ENCODE peak calls at places on chromosomes 3 and 15, in seven cellular contexts. H is A549, Z is GM12878, Q is HepG2, G is NB4, X is K562, R is endothelial cell of umbilical vein. T is an unnamed sample.

GRCh38 chr15:39591896-39592315 is 11.0 kb downstream of the THBS1 start:
- DNase-seq in R (no peak), X (no peak), Q (no peak), H (no peak), Z (no peak), G (no peak), T (no peak)

GRCh38 chr15:74383695-74384565 is 16.5 kb upstream of the CYP11A1 start:
- DNase-seq in Z (peak), R (no peak), X (no peak), H (peak), Q (no peak), G (no peak), T (peak)

GRCh38 chr3:11001020-11001657 is 8.6 kb downstream of the SLC6A1 start:
- DNase-seq in Z (no peak), X (peak), H (peak), G (peak), Q (peak), R (no peak), T (no peak)

GRCh38 chr3:184031187-184031792 is at the start of gene HTR3D:
- DNase-seq in Q (no peak), G (peak), Z (no peak), R (no peak), X (no peak), H (no peak), T (no peak)

GRCh38 chr3:132256984-132257383 is 60.2 kb upstream of the ACP3 start:
- DNase-seq in Z (no peak), H (peak), X (no peak), R (peak), G (peak), Q (peak), T (peak)

GRCh38 chr3:127389415-127389814 is 101.6 kb upstream of the PRR20G start:
- DNase-seq in H (no peak), Q (no peak), Z (no peak), G (no peak), R (no peak), X (no peak), T (no peak)

GRCh38 chr3:112718516-112718915 is 77.6 kb upstream of the CCDC80 start:
- DNase-seq in Q (no peak), Z (no peak), H (no peak), X (no peak), G (no peak), R (no peak), T (no peak)

GRCh38 chr3:4421121-4421520 is 45.9 kb downstream of the SUMF1 start:
- DNase-seq in Q (no peak), G (peak), X (no peak), R (no peak), Z (no peak), H (peak), T (no peak)

GRCh38 chr3:127316685-127317084 is 28.8 kb upstream of the PRR20G start:
- DNase-seq in G (no peak), Q (no peak), X (no peak), R (no peak), Z (no peak), H (no peak), T (no peak)

GRCh38 chr3:63927623-63928280 is 15.6 kb upstream of the SCAANT1 start:
- DNase-seq in Z (no peak), G (no peak), X (no peak), Q (no peak), R (no peak), H (no peak), T (no peak)

GRCh38 chr3:24522155-24522579 is 27.5 kb upstream of the THRB start:
- DNase-seq in G (no peak), H (no peak), Q (peak), Z (no peak), X (no peak), R (no peak), T (no peak)

GRCh38 chr3:74214286-74214685 is 400.2 kb downstream of the CNTN3 start:
- DNase-seq in G (no peak), X (no peak), R (no peak), Q (no peak), Z (no peak), H (no peak), T (no peak)

GRCh38 chr15:67228286-67228685 is 26.2 kb downstream of the AAGAB start:
- DNase-seq in H (no peak), X (no peak), G (no peak), Z (no peak), Q (no peak), R (no peak), T (no peak)

GRCh38 chr3:171876651-171877272 is 33.6 kb downstream of the TMEM212 start:
- DNase-seq in R (peak), Q (no peak), X (no peak), Z (no peak), G (no peak), H (peak), T (no peak)

GRCh38 chr3:126081618-126082333 is 2.1 kb downstream of the SLC41A3 start:
- DNase-seq in G (peak), Q (peak), Z (no peak), X (peak), H (peak), R (no peak), T (peak)

GRCh38 chr3:12178091-12178820 is 19.5 kb upstream of the TIMP4 start:
- DNase-seq in R (peak), Z (no peak), X (no peak), G (peak), Q (no peak), H (no peak), T (no peak)

GRCh38 chr3:15305366-15305844 is 27.0 kb downstream of the SH3BP5 start:
- DNase-seq in Q (no peak), X (peak), H (peak), Z (no peak), R (peak), G (no peak), T (peak)

GRCh38 chr3:66532160-66532587 is 31.4 kb upstream of the LRIG1 start:
- DNase-seq in Z (no peak), H (no peak), X (no peak), G (no peak), R (no peak), Q (no peak), T (no peak)

GRCh38 chr3:185966655-185967054 is 28.8 kb upstream of the TRA2B start:
- DNase-seq in X (no peak), G (no peak), H (no peak), Z (no peak), Q (peak), R (no peak), T (no peak)

GRCh38 chr15:34001536-34001935 is 33.2 kb downstream of the CHRM5 start:
- DNase-seq in G (no peak), Z (no peak), R (peak), Q (no peak), X (no peak), H (no peak), T (no peak)

GRCh38 chr3:45771166-45771775 is 25.1 kb downstream of the SLC6A20 start:
- DNase-seq in Z (no peak), Q (no peak), G (no peak), X (no peak), R (no peak), H (no peak), T (no peak)

GRCh38 chr3:197430502-197430901 is 125.3 kb downstream of the BDH1 start:
- DNase-seq in Z (no peak), H (no peak), G (no peak), Q (no peak), R (no peak), X (no peak), T (no peak)

GRCh38 chr3:148948913-148949657 is 42.3 kb upstream of the GYG1 start:
- DNase-seq in G (peak), Z (no peak), H (no peak), Q (no peak), R (no peak), X (no peak), T (no peak)

GRCh38 chr3:58556761-58557181 is 19.8 kb upstream of the ACOX2 start:
- DNase-seq in Z (no peak), X (no peak), H (no peak), R (no peak), Q (no peak), G (no peak), T (no peak)

GRCh38 chr3:38515367-38515766 is 19.2 kb downstream of the EXOG start:
- DNase-seq in R (no peak), H (no peak), G (no peak), Q (no peak), Z (no peak), X (no peak), T (no peak)

GRCh38 chr3:50616770-50617095 is 218 bp upstream of the MAPKAPK3 start:
- DNase-seq in H (peak), G (peak), X (peak), Q (peak), Z (peak), R (peak), T (peak)

GRCh38 chr3:172201990-172202318 is 162.6 kb downstream of the FNDC3B start:
- DNase-seq in G (no peak), H (no peak), R (peak), Q (no peak), Z (no peak), X (no peak), T (no peak)

GRCh38 chr15:32987067-32987466 is 207.4 kb downstream of the FMN1 start:
- DNase-seq in R (no peak), Q (no peak), X (no peak), H (no peak), Z (no peak), G (no peak), T (no peak)

GRCh38 chr3:170699158-170700053 is 113.5 kb upstream of the SLC7A14 start:
- DNase-seq in G (no peak), R (no peak), X (no peak), H (no peak), Q (no peak), Z (no peak), T (no peak)

GRCh38 chr15:86855962-86856361 is 776.3 kb downstream of the AGBL1 start:
- DNase-seq in G (no peak), H (no peak), X (no peak), Z (no peak), Q (no peak), R (no peak), T (no peak)

GRCh38 chr3:113271594-113272368 is 60.4 kb downstream of the BOC start:
- DNase-seq in R (no peak), Z (no peak), X (peak), Q (no peak), G (no peak), H (no peak), T (no peak)

GRCh38 chr15:41825572-41826535 is 2.0 kb upstream of the JMJD7 start:
- DNase-seq in Z (no peak), X (no peak), R (no peak), G (no peak), Q (no peak), H (no peak), T (no peak)

GRCh38 chr3:69406156-69406555 is 20.3 kb upstream of the FRMD4B start:
- DNase-seq in Q (no peak), X (no peak), R (peak), G (no peak), H (no peak), Z (no peak), T (no peak)

GRCh38 chr3:120418866-120419490 is 31.8 kb downstream of the FSTL1 start:
- DNase-seq in H (peak), Z (no peak), R (peak), X (no peak), G (peak), Q (peak), T (peak)

GRCh38 chr15:58396181-58396580 is 35.6 kb upstream of the LIPC start:
- DNase-seq in R (no peak), G (peak), X (no peak), H (peak), Q (no peak), Z (no peak), T (no peak)

GRCh38 chr15:92899910-92900711 is at the start of gene CHD2:
- DNase-seq in H (peak), G (peak), X (peak), Q (peak), R (peak), Z (peak), T (peak)
- TF ChIP-seq POLR2A in H (peak), G (peak), X (peak), Q (peak), R (peak), Z (peak), T (peak)

GRCh38 chr3:150848864-150849263 is 56.4 kb downstream of the MINDY4B start:
- DNase-seq in G (no peak), X (no peak), H (no peak), Q (no peak), R (no peak), Z (no peak), T (no peak)

GRCh38 chr3:150840733-150841515 is 64.3 kb downstream of the MINDY4B start:
- DNase-seq in Q (peak), H (no peak), X (no peak), R (no peak), G (no peak), Z (no peak), T (no peak)

GRCh38 chr3:150847433-150847832 is 57.8 kb downstream of the MINDY4B start:
- DNase-seq in Q (no peak), G (no peak), R (no peak), H (no peak), X (no peak), Z (no peak), T (no peak)

GRCh38 chr3:150843241-150843640 is 62.0 kb downstream of the MINDY4B start:
- DNase-seq in Z (no peak), R (no peak), Q (no peak), H (no peak), G (no peak), X (no peak), T (no peak)

GRCh38 chr3:150844484-150844883 is 60.8 kb downstream of the MINDY4B start:
- DNase-seq in X (no peak), Z (no peak), Q (no peak), G (no peak), R (no peak), H (no peak), T (no peak)
- TF ChIP-seq MAX in X (no peak), Z (no peak), Q (no peak), G (no peak), R (no peak), H (no peak), T (no peak)

DNA sequence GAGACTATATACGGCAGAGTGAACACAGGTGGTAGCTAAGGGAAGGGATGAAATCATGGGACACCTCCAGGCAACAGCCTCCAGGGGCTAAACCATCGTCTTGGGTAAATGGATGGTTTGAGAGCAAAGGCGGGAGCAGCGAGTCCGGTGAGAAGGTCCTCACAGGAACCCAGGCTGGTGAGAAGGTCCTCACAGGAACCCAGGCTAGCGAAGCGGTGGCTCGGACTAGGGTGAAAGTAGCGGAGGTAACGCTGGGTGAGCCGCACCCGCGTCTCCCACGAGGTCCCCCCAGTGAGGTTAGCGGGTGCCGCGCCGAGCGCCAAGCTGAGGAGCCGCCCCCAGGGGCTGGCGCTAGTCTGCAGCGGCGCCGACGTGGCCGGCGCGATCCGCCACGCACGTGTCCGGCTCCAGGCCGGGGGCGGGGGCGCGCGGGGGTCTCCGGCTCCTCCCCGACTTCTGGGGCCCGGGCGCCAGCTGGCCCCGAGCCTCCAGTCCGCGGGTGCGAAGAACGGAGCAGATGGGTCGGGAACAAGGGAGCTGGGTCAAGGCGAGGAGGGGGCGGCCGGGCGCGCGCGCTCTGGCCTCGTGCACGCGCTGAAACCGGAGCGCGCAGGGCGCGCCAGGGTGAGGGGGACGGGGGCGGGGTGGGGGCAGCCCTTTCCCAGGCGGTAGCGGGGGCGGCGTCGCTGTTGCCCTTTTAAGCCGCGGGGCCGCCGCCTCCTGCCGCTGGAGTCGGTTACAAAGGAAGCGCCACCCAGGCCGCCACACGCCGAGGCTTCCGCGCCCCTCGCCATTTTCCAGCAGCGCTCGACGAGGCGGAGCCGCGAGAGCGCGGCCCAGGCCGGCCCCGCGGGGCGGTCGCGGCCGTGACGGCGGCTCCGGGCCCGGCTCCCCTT is at the start of gene UBE2Q2:
- DNase-seq in G (peak), Z (no peak), Q (peak), R (peak), H (peak), X (peak), T (no peak)
- TF ChIP-seq POLR2A in G (peak), Z (peak), Q (peak), R (no peak), H (peak), X (peak), T (peak)

GRCh38 chr3:99644017-99644416 is 5.6 kb downstream of the COL8A1 start:
- DNase-seq in G (no peak), R (no peak), Z (no peak), H (no peak), X (no peak), Q (no peak), T (no peak)

GRCh38 chr3:99646107-99646435 is 7.7 kb downstream of the COL8A1 start:
- DNase-seq in R (no peak), Z (no peak), Q (no peak), H (no peak), X (no peak), G (no peak), T (no peak)

GRCh38 chr3:99647081-99647480 is 8.7 kb downstream of the COL8A1 start:
- DNase-seq in G (no peak), X (no peak), R (no peak), Z (no peak), Q (no peak), H (no peak), T (no peak)

GRCh38 chr3:99644741-99645140 is 6.3 kb downstream of the COL8A1 start:
- DNase-seq in X (no peak), Z (no peak), G (no peak), Q (no peak), R (no peak), H (no peak), T (no peak)

DNA sequence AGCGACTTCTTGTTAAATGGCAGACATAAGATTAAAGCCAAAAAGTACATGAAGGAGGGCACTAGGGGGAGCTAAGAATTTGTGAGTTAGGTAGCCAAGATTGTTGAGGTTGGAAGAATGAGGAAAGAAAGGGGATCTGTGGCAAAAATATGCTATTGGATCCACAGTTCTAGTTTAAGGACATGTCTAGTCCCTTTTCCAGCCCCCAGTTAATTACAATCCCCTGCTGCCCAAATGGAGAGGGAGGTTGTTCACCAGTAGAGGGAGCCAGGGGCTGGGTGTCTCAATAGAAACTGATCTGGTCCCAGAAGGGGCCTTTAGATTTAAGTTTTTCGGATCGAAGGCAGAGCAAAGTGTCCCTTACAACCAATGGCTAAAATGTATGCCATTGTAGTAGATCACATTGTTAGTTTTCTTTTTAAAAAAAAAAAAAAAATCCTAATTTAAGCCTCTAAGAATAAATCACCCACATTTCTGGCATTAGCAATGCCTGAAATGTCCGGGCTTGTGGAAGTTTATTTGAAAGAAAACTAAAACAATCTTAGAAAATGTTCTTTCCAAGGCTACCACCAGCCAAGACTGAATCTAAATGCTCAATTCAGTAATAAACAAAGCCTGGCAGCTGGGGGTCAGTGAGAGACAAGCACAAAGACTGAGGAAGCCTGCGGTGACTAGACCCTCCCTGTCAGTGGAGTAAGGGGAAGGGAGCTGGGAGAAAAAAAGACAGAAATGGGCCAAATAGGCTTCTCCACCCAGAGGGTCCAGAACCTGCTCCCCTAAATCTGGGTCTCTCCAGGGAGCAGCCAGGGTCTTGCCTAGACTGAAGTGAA is 7.1 kb downstream of the COL8A1 start:
- DNase-seq in G (peak), H (peak), X (peak), Q (peak), R (peak), Z (no peak), T (peak)
- TF ChIP-seq MAX in G (no peak), H (no peak), X (no peak), Q (no peak), R (no peak), Z (no peak), T (no peak)